ENCODE peak calls at places on chromosomes 1 and 21, in seven cellular contexts. R is HCT116; B is cardiac muscle cell; U is neuronal stem cell; G is effector memory CD4-positive, alpha-beta T cell; H is prostate gland; O is PC-9. V is an unnamed sample.

GRCh38 chr1:59730759-59731478 is 83.8 kb upstream of the HOOK1 start:
- DNase-seq in R (peak; percentile 71), B (peak; percentile 84), U (no peak), G (no peak), H (peak; percentile 20), O (peak; percentile 53), V (peak; percentile 90)

GRCh38 chr1:2546515-2547209 is 9.5 kb upstream of the TNFRSF14 start:
- DNase-seq in R (peak; percentile 85), B (peak; percentile 62), U (peak; percentile 70), G (peak; percentile 80), H (peak; percentile 88), O (peak; percentile 87), V (peak; percentile 90)

GRCh38 chr1:61672376-61672775 is 52.6 kb downstream of the TM2D1 start:
- DNase-seq in R (no peak), B (no peak), U (no peak), G (no peak), H (no peak), O (no peak), V (no peak)

GRCh38 chr1:15578921-15579682 is 5.7 kb downstream of the AGMAT start:
- DNase-seq in R (no peak), B (no peak), U (no peak), G (no peak), H (no peak), O (no peak), V (peak; percentile 67)

GRCh38 chr1:203281033-203281432 is 24.3 kb upstream of the BTG2 start:
- DNase-seq in R (no peak), B (no peak), U (no peak), G (no peak), H (no peak), O (no peak), V (peak; percentile 38)

GRCh38 chr21:24045775-24046215 is 1561.5 kb downstream of the MRPL39 start:
- DNase-seq in R (no peak), B (peak; percentile 89), U (no peak), G (no peak), H (peak; percentile 55), O (no peak), V (peak; percentile 76)

GRCh38 chr1:118047650-118048224 is 118.2 kb downstream of the WDR3 start:
- DNase-seq in R (no peak), B (no peak), U (no peak), G (no peak), H (no peak), O (no peak), V (no peak)

GRCh38 chr1:226248091-226248490 is 24.6 kb downstream of the MIXL1 start:
- DNase-seq in R (no peak), B (peak; percentile 84), U (no peak), G (no peak), H (no peak), O (no peak), V (no peak)

GRCh38 chr1:201218409-201218808 is 27.8 kb downstream of the IGFN1 start:
- DNase-seq in R (no peak), B (no peak), U (no peak), G (no peak), H (no peak), O (peak; percentile 9), V (no peak)

GRCh38 chr21:36330904-36331303 is 10.9 kb downstream of the MORC3 start:
- DNase-seq in R (peak; percentile 27), B (peak; percentile 73), U (no peak), G (peak; percentile 23), H (peak; percentile 39), O (peak; percentile 40), V (no peak)

GRCh38 chr1:178560871-178561376 is 48.0 kb downstream of the TEX35 start:
- DNase-seq in R (no peak), B (no peak), U (no peak), G (no peak), H (no peak), O (no peak), V (peak; percentile 22)

GRCh38 chr1:156859523-156860112 is 701 bp upstream of the INSRR start:
- DNase-seq in R (no peak), B (peak; percentile 32), U (no peak), G (no peak), H (no peak), O (no peak), V (no peak)

GRCh38 chr1:23613191-23614126 is 54.2 kb upstream of the ID3 start:
- DNase-seq in R (no peak), B (no peak), U (no peak), G (no peak), H (no peak), O (no peak), V (no peak)

GRCh38 chr1:222045236-222045635 is 303.3 kb upstream of the DUSP10 start:
- DNase-seq in R (no peak), B (no peak), U (no peak), G (no peak), H (no peak), O (no peak), V (no peak)

GRCh38 chr1:247110627-247111258 is 6.6 kb upstream of the ZNF669 start:
- DNase-seq in R (no peak), B (no peak), U (peak; percentile 11), G (no peak), H (no peak), O (no peak), V (no peak)

GRCh38 chr1:54390655-54391054 is 15.5 kb downstream of the SSBP3 start:
- DNase-seq in R (no peak), B (no peak), U (no peak), G (no peak), H (no peak), O (no peak), V (no peak)

GRCh38 chr1:207221934-207222351 is 99.5 kb upstream of the CD55 start:
- DNase-seq in R (no peak), B (no peak), U (no peak), G (no peak), H (no peak), O (peak; percentile 74), V (no peak)

GRCh38 chr21:29718081-29718815 is 221.5 kb downstream of the GRIK1 start:
- DNase-seq in R (no peak), B (peak; percentile 4), U (no peak), G (no peak), H (no peak), O (peak; percentile 68), V (no peak)

GRCh38 chr1:91795601-91796389 is 90.2 kb downstream of the TGFBR3 start:
- DNase-seq in R (no peak), B (peak; percentile 75), U (no peak), G (no peak), H (peak; percentile 34), O (peak; percentile 98), V (no peak)

GRCh38 chr21:41691205-41692203 is 75.3 kb downstream of the RIPK4 start:
- DNase-seq in R (no peak), B (no peak), U (no peak), G (no peak), H (no peak), O (no peak), V (no peak)

GRCh38 chr1:20705356-20705755 is 12.5 kb downstream of the KIF17 start:
- DNase-seq in R (no peak), B (no peak), U (no peak), G (no peak), H (no peak), O (no peak), V (no peak)

GRCh38 chr1:247357062-247357780 is 25.6 kb upstream of the ZNF496 start:
- DNase-seq in R (no peak), B (peak; percentile 86), U (no peak), G (no peak), H (no peak), O (no peak), V (no peak)

GRCh38 chr1:72000809-72001208 is 281.5 kb downstream of the NEGR1 start:
- DNase-seq in R (no peak), B (peak; percentile 3), U (no peak), G (no peak), H (no peak), O (no peak), V (no peak)

DNA sequence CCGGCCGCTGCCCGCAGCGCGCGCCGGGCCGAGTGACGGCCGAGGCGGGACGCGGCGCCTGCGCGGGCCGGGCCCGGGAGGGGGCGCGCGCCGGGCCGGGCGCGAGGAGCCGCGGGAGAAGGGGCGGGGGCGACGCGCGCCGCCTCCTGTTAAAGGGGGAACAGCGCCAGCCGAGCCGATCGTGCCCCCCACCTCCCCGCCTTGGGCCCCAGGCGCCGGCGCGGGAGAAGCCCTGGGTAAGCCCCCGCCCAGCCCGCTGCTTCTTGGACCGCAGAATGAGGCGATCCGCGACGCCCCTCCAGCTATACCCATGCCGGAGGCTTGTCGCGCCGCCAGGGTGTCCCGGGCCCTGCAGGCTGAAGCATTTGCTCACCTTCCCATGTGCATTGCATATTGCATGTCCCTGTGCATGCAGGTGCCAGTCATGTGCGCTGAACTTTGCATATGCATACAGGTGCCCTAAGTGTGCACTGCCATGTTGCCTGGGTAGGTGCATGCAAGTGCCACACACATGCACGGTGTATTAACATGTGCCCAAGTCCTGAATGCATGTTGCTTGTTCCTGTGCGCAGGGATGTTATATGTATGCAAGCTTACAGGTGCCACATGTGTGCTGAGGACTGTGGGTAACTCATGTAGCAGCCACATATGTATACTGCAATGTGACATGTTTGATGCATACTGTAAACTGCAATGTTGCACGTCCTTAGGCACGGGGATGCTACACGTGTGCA is at the start of gene ADGRB2:
- DNase-seq in R (no peak), B (no peak), U (no peak), G (no peak), H (no peak), O (no peak), V (no peak)
- H3K27me3 ChIP-seq in R (no peaks in the 10 kb centered on the region), B (no peaks in the 10 kb centered on the region), U (peaks cover 15% of the 10 kb centered on the region), G (peaks cover 6% of the 10 kb centered on the region), H (no peaks in the 10 kb centered on the region), O (peaks cover 5% of the 10 kb centered on the region), V (no peaks in the 10 kb centered on the region)

DNA sequence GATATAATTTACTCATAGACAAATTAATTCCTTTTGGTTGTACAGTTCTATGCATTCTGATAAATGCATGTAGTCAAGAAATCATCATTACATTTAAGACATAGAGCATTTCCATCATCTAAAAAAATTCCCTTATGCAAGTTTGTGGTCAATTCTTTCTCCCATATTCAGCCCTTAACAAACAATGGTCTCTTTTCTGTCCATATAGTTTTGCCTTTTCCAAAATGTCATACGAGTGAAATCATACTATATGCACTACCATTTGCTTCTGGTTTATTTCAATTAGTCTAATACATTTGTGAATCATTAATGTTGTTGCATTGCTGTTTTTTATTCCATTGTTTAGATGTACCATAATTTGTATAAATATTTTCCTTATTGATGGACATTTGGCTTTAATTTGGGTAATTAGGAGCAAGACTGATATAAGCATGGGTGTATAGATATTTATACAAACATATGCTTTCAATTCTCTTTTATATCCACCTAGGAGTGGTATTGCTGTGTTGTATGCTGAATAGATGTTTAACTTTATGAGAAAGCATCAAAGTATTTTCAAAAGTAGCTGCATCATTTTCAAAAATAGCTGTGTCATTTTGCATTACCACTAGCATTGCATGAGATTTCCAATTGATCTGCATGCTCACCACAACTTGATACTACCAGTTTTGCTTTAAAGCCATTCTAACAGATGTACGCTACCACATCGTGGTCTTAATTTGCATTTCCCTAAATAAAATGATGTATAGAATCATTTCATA is 397.0 kb upstream of the ADAMTS5 start:
- DNase-seq in R (no peak), B (no peak), U (no peak), G (no peak), H (no peak), O (no peak), V (no peak)
- H3K27me3 ChIP-seq in R (no peaks in the 10 kb centered on the region), B (no peaks in the 10 kb centered on the region), U (no peaks in the 10 kb centered on the region), G (no peaks in the 10 kb centered on the region), H (no peaks in the 10 kb centered on the region), O (no peaks in the 10 kb centered on the region), V (no peaks in the 10 kb centered on the region)

GRCh38 chr1:166947398-166948043 is 27.8 kb downstream of the ILDR2 start:
- DNase-seq in R (no peak), B (peak; percentile 69), U (peak; percentile 94), G (no peak), H (no peak), O (no peak), V (peak; percentile 85)
- H3K27me3 ChIP-seq in R (no peaks in the 10 kb centered on the region), B (peaks cover 28% of the 10 kb centered on the region), U (no peaks in the 10 kb centered on the region), G (peaks cover 6% of the 10 kb centered on the region), H (no peaks in the 10 kb centered on the region), O (no peaks in the 10 kb centered on the region), V (no peaks in the 10 kb centered on the region)

GRCh38 chr1:26046313-26047031 is 554 bp upstream of the SLC30A2 start:
- DNase-seq in R (no peak), B (no peak), U (no peak), G (no peak), H (no peak), O (no peak), V (no peak)
- H3K27me3 ChIP-seq in R (no peaks in the 10 kb centered on the region), B (peaks cover 66% of the 10 kb centered on the region), U (peaks cover 68% of the 10 kb centered on the region), G (peaks cover 35% of the 10 kb centered on the region), H (peaks cover 27% of the 10 kb centered on the region), O (peaks cover 8% of the 10 kb centered on the region), V (no peaks in the 10 kb centered on the region)